ENCODE peak calls at places on chromosomes 1 and 21, in four cellular contexts. X is mesothelial cell of epicardium, M is ovary, Y is neural crest cell. Z is an unnamed sample.
A peak's percentile ranks its signal among the peaks of the same experiment; 100 is the strongest.

GRCh38 chr1:33383974-33384767 is 46.7 kb downstream of the PHC2 start:
- DNase-seq in Y (no peak), X (no peak), M (peak; percentile 44), Z (no peak)

GRCh38 chr1:225995919-225996864 is 3.0 kb downstream of the SDE2 start:
- DNase-seq in X (no peak), M (no peak), Y (no peak), Z (no peak)

GRCh38 chr1:1424623-1425229 is 3.6 kb upstream of the ANKRD65 start:
- DNase-seq in M (no peak), Y (no peak), X (no peak), Z (no peak)

GRCh38 chr21:26280715-26281310 is 110.2 kb upstream of the APP start:
- DNase-seq in M (no peak), Y (no peak), X (no peak), Z (no peak)

GRCh38 chr1:101284021-101284420 is 47.2 kb downstream of the S1PR1 start:
- DNase-seq in M (no peak), Y (no peak), X (no peak), Z (peak; percentile 53)

GRCh38 chr21:29413683-29414082 is 115.0 kb downstream of the BACH1 start:
- DNase-seq in Y (no peak), M (no peak), X (no peak), Z (no peak)

GRCh38 chr1:182217967-182218366 is 156.5 kb upstream of the ZNF648 start:
- DNase-seq in M (no peak), X (no peak), Y (no peak), Z (no peak)

GRCh38 chr1:24118410-24119242 is 6.7 kb upstream of the MYOM3 start:
- DNase-seq in X (no peak), M (no peak), Y (no peak), Z (no peak)

GRCh38 chr1:207868252-207868768 is 42.6 kb downstream of the CD34 start:
- DNase-seq in Y (no peak), X (no peak), M (peak; percentile 69), Z (peak; percentile 39)

GRCh38 chr1:21436488-21437340 is 3.2 kb upstream of the NBPF3 start:
- DNase-seq in X (no peak), Y (no peak), M (no peak), Z (no peak)

GRCh38 chr1:9439074-9439761 is 100.0 kb upstream of the SLC25A33 start:
- DNase-seq in Y (no peak), X (no peak), M (no peak), Z (no peak)

GRCh38 chr1:65449214-65449823 is 28.9 kb downstream of the LEPR start:
- DNase-seq in M (no peak), Y (no peak), X (no peak), Z (no peak)

GRCh38 chr1:12600335-12600734 is 17.7 kb downstream of the DHRS3 start:
- DNase-seq in M (peak; percentile 69), Y (no peak), X (no peak), Z (no peak)

GRCh38 chr21:19807231-19807630 is 1191.0 kb upstream of the NCAM2 start:
- DNase-seq in X (no peak), M (no peak), Y (no peak), Z (no peak)

GRCh38 chr1:3069491-3070303 is 694 bp downstream of the PRDM16 start:
- DNase-seq in Y (peak; percentile 65), X (peak; percentile 29), M (peak; percentile 73), Z (no peak)
- TF ChIP-seq CTCF in Y (peak; percentile 52), X (peak; percentile 40), M (peak; percentile 49), Z (no peak)

DNA sequence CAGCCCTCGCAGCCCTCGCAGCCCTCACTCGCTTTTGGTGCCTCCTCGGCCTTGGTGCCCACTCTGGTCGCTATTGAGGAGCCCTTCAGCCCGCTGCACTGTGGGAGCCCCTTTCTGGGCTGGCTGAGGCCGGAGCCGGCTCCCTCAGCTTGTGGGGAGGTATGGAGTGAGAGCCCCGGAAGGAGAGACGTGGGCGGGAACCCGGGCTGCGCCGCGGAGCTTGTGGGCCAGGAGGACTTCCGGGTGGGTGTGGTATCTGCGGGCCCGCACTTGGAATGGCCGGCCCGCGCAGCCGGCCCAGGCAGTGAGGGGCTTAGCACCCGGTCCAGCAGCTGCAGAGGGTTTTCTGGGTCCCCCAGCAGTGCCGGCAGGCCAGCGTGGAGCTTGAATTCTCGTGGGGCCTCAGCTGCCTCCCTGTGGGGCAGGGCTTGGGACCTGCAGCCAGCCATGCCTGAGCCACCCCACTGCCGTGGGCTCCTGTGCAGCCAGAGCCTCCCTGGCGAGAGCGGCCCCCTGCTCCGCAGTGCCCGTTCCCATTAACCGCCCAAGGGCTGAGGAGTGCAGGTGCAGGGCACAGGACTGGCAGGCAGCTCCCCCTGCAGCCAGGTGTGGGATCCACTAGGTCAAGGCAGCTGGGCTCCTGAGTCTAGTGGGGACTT is 9.9 kb upstream of the CFHR2 start:
- DNase-seq in M (no peak), X (no peak), Y (no peak), Z (no peak)
- TF ChIP-seq CTCF in M (no peak), X (no peak), Y (no peak), Z (no peak)

GRCh38 chr1:52127181-52128175 is 14.4 kb upstream of the ZFYVE9 start:
- DNase-seq in X (no peak), M (peak; percentile 11), Y (peak; percentile 28), Z (no peak)
- TF ChIP-seq CTCF in X (peak; percentile 38), M (peak; percentile 23), Y (peak; percentile 73), Z (peak; percentile 45)

DNA sequence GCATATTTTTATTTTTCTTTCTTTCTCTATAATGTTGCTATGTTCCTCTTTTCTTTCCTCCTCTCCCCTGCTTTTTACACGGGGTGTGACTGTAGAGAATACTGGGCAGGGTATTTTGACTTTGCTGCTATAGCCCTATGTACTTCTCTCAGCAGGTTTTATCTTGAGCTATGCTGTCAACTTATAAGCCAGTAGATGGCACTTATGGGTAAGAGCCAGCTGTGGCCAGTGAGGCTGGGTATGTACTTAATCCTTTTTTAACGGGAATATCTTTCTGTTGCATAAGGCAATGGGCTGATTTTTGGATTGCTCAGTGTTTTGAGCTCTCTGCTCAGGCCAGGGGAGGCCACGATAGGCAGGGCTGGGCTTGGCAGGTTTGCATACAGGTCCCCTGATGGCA is 99.0 kb downstream of the KCNK2 start:
- DNase-seq in X (no peak), Y (no peak), M (no peak), Z (no peak)
- TF ChIP-seq CTCF in X (no peak), Y (no peak), M (no peak), Z (no peak)

DNA sequence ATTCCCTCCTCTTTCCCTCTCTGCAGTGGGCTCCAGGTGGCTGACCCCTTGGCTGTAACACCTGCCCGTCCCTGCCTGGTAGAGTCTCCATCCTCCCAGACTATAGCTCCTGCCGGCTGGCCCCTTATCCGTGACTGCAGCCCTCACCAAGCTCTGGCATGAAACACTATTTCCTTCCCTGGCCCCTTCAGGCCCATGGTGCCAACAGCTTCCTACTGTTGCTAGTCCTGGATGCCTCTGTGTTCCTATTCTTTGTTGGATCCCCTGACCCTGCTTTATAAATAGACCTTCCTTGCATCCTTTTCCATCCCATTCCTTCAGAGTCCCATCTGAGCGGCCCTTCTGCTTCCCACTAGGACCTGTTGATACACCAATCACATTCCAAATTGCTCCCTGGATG is 195.0 kb downstream of the ZNF326 start:
- DNase-seq in M (no peak), X (no peak), Y (no peak), Z (no peak)
- TF ChIP-seq CTCF in M (no peak), X (no peak), Y (no peak), Z (no peak)

GRCh38 chr1:186146971-186147370 is 228.1 kb downstream of the TPR start:
- DNase-seq in Y (no peak), X (no peak), M (no peak), Z (no peak)
- TF ChIP-seq CTCF in Y (no peak), X (no peak), M (no peak), Z (no peak)

Z was measured in natural killer cell.